ENCODE peak calls at places on chromosomes 6 and 20, in four cellular contexts. One of them, this sample, is unnamed.

GRCh38 chr6:6689413-6690143 is 101.1 kb downstream of the LY86 start:
- DNase-seq in astrocyte: peak
- DNase-seq in substantia nigra: no peak
- DNase-seq in GM23248: peak
- DNase-seq in this sample: no peak

GRCh38 chr6:150981095-150981494 is 115.6 kb downstream of the MTHFD1L start:
- DNase-seq in astrocyte: no peak
- DNase-seq in substantia nigra: no peak
- DNase-seq in GM23248: no peak
- DNase-seq in this sample: no peak

GRCh38 chr6:3444276-3445088 is 12.4 kb downstream of the SLC22A23 start:
- DNase-seq in astrocyte: no peak
- DNase-seq in substantia nigra: no peak
- DNase-seq in GM23248: no peak
- DNase-seq in this sample: no peak

GRCh38 chr6:157946865-157947532 is 34.7 kb upstream of the SYNJ2 start:
- DNase-seq in astrocyte: no peak
- DNase-seq in GM23248: peak
- DNase-seq in substantia nigra: peak
- DNase-seq in this sample: no peak

GRCh38 chr20:43844778-43845614 is 69.7 kb upstream of the TOX2 start:
- DNase-seq in substantia nigra: no peak
- DNase-seq in GM23248: peak
- DNase-seq in astrocyte: peak
- DNase-seq in this sample: no peak

GRCh38 chr6:35140991-35141720 is at the start of gene TCP11:
- DNase-seq in substantia nigra: no peak
- DNase-seq in astrocyte: no peak
- DNase-seq in GM23248: peak
- DNase-seq in this sample: no peak

GRCh38 chr6:169529931-169530761 is 171.7 kb downstream of the WDR27 start:
- DNase-seq in astrocyte: peak
- DNase-seq in substantia nigra: no peak
- DNase-seq in GM23248: peak
- DNase-seq in this sample: no peak

GRCh38 chr6:16684896-16685554 is 76.2 kb downstream of the ATXN1 start:
- DNase-seq in GM23248: peak
- DNase-seq in astrocyte: peak
- DNase-seq in substantia nigra: no peak
- DNase-seq in this sample: peak

GRCh38 chr6:168158280-168158979 is 79.4 kb upstream of the FRMD1 start:
- DNase-seq in astrocyte: no peak
- DNase-seq in substantia nigra: no peak
- DNase-seq in GM23248: peak
- DNase-seq in this sample: no peak

GRCh38 chr20:47720636-47721427 is 64.4 kb downstream of the SULF2 start:
- DNase-seq in astrocyte: peak
- DNase-seq in GM23248: no peak
- DNase-seq in substantia nigra: no peak
- DNase-seq in this sample: no peak

GRCh38 chr6:40492126-40492525 is 95.0 kb downstream of the LRFN2 start:
- DNase-seq in GM23248: no peak
- DNase-seq in substantia nigra: no peak
- DNase-seq in astrocyte: no peak
- DNase-seq in this sample: no peak

GRCh38 chr20:45872626-45873025 is 8.4 kb upstream of the ZSWIM1 start:
- DNase-seq in substantia nigra: no peak
- DNase-seq in astrocyte: no peak
- DNase-seq in GM23248: no peak
- DNase-seq in this sample: no peak

GRCh38 chr6:136076496-136076895 is 173.6 kb downstream of the MTFR2 start:
- DNase-seq in substantia nigra: no peak
- DNase-seq in astrocyte: peak
- DNase-seq in GM23248: peak
- DNase-seq in this sample: no peak

GRCh38 chr20:37265152-37265551 is 3.5 kb upstream of the GHRH start:
- DNase-seq in GM23248: no peak
- DNase-seq in astrocyte: no peak
- DNase-seq in substantia nigra: no peak
- DNase-seq in this sample: no peak

GRCh38 chr6:71239694-71240093 is 48.9 kb upstream of the OGFRL1 start:
- DNase-seq in GM23248: no peak
- DNase-seq in substantia nigra: no peak
- DNase-seq in astrocyte: no peak
- DNase-seq in this sample: no peak

GRCh38 chr6:152002306-152002705 is 194.8 kb downstream of the ESR1 start:
- DNase-seq in substantia nigra: no peak
- DNase-seq in GM23248: no peak
- DNase-seq in astrocyte: no peak
- DNase-seq in this sample: no peak

GRCh38 chr20:59145926-59146800 is 17.5 kb upstream of the ZNF831 start:
- DNase-seq in substantia nigra: no peak
- DNase-seq in GM23248: no peak
- DNase-seq in astrocyte: no peak
- DNase-seq in this sample: no peak

GRCh38 chr20:32508775-32509119 is 76.4 kb downstream of the NOL4L start:
- DNase-seq in GM23248: no peak
- DNase-seq in astrocyte: no peak
- DNase-seq in substantia nigra: no peak
- DNase-seq in this sample: no peak
- H3K27ac ChIP-seq in GM23248: no peak
- H3K27ac ChIP-seq in astrocyte: no peak
- H3K27ac ChIP-seq in substantia nigra: no peak
- H3K27ac ChIP-seq in this sample: no peak

GRCh38 chr6:18488004-18488403 is 100.9 kb downstream of the RNF144B start:
- DNase-seq in astrocyte: peak
- DNase-seq in GM23248: peak
- DNase-seq in substantia nigra: no peak
- DNase-seq in this sample: no peak
- H3K27ac ChIP-seq in astrocyte: peak
- H3K27ac ChIP-seq in GM23248: no peak
- H3K27ac ChIP-seq in substantia nigra: no peak
- H3K27ac ChIP-seq in this sample: no peak

DNA sequence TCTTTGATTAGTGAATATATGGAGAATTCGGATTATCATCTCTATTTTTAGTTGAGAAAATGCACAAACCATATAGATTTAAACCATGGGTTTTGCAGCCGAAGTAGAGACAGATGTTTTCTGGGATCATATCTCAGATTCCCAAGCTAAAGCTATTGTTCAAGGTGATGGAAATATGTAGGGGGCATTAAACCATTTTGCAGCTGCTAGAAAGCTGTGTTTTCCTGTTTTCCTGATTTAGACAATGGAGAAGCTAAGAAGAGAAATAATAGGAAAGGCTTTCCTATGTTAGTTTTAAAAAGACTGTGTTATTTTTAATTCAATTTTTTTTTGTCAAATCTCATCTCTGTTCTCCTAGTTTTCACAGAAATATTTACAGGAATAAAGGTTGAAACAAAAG is 6.2 kb downstream of the CD93 start:
- DNase-seq in substantia nigra: no peak
- DNase-seq in astrocyte: no peak
- DNase-seq in GM23248: no peak
- DNase-seq in this sample: no peak
- H3K27ac ChIP-seq in substantia nigra: no peak
- H3K27ac ChIP-seq in astrocyte: no peak
- H3K27ac ChIP-seq in GM23248: no peak
- H3K27ac ChIP-seq in this sample: no peak

GRCh38 chr6:53090576-53090975 is 25.4 kb downstream of the FBXO9 start:
- DNase-seq in substantia nigra: no peak
- DNase-seq in GM23248: peak
- DNase-seq in astrocyte: peak
- DNase-seq in this sample: no peak

GRCh38 chr6:53100561-53100960 is 35.4 kb downstream of the FBXO9 start:
- DNase-seq in astrocyte: no peak
- DNase-seq in GM23248: no peak
- DNase-seq in substantia nigra: no peak
- DNase-seq in this sample: no peak

GRCh38 chr6:53089948-53090347 is 24.7 kb downstream of the FBXO9 start:
- DNase-seq in GM23248: no peak
- DNase-seq in substantia nigra: no peak
- DNase-seq in astrocyte: no peak
- DNase-seq in this sample: no peak

GRCh38 chr6:53095716-53096115 is 30.5 kb downstream of the FBXO9 start:
- DNase-seq in substantia nigra: no peak
- DNase-seq in astrocyte: peak
- DNase-seq in GM23248: peak
- DNase-seq in this sample: no peak

GRCh38 chr6:53095270-53095669 is 30.1 kb downstream of the FBXO9 start:
- DNase-seq in GM23248: no peak
- DNase-seq in substantia nigra: no peak
- DNase-seq in astrocyte: no peak
- DNase-seq in this sample: no peak
- H3K27ac ChIP-seq in GM23248: no peak
- H3K27ac ChIP-seq in substantia nigra: no peak
- H3K27ac ChIP-seq in astrocyte: no peak
- H3K27ac ChIP-seq in this sample: no peak

GRCh38 chr6:144148891-144149290 is 1.4 kb upstream of the STX11 start:
- DNase-seq in astrocyte: no peak
- DNase-seq in substantia nigra: no peak
- DNase-seq in GM23248: peak
- DNase-seq in this sample: no peak

GRCh38 chr6:144149894-144150672 is at the start of gene STX11:
- DNase-seq in astrocyte: peak
- DNase-seq in substantia nigra: peak
- DNase-seq in GM23248: peak
- DNase-seq in this sample: no peak

GRCh38 chr6:144150673-144151009 is 324 bp downstream of the STX11 start:
- DNase-seq in GM23248: peak
- DNase-seq in substantia nigra: no peak
- DNase-seq in astrocyte: no peak
- DNase-seq in this sample: no peak

GRCh38 chr6:144151010-144151727 is 852 bp downstream of the STX11 start:
- DNase-seq in substantia nigra: peak
- DNase-seq in astrocyte: no peak
- DNase-seq in GM23248: peak
- DNase-seq in this sample: no peak

GRCh38 chr6:144149558-144149893 is 791 bp upstream of the STX11 start:
- DNase-seq in astrocyte: no peak
- DNase-seq in substantia nigra: no peak
- DNase-seq in GM23248: no peak
- DNase-seq in this sample: no peak
- H3K27ac ChIP-seq in astrocyte: no peak
- H3K27ac ChIP-seq in substantia nigra: no peak
- H3K27ac ChIP-seq in GM23248: no peak
- H3K27ac ChIP-seq in this sample: no peak

GRCh38 chr6:54698974-54699373 is 147.6 kb upstream of the FAM83B start:
- DNase-seq in astrocyte: no peak
- DNase-seq in substantia nigra: no peak
- DNase-seq in GM23248: no peak
- DNase-seq in this sample: no peak

GRCh38 chr6:54694928-54695532 is 151.5 kb upstream of the FAM83B start:
- DNase-seq in astrocyte: no peak
- DNase-seq in substantia nigra: no peak
- DNase-seq in GM23248: no peak
- DNase-seq in this sample: no peak

GRCh38 chr6:54695815-54696214 is 150.8 kb upstream of the FAM83B start:
- DNase-seq in astrocyte: no peak
- DNase-seq in GM23248: no peak
- DNase-seq in substantia nigra: no peak
- DNase-seq in this sample: no peak

GRCh38 chr6:54700158-54700557 is 146.4 kb upstream of the FAM83B start:
- DNase-seq in GM23248: no peak
- DNase-seq in astrocyte: no peak
- DNase-seq in substantia nigra: no peak
- DNase-seq in this sample: no peak

DNA sequence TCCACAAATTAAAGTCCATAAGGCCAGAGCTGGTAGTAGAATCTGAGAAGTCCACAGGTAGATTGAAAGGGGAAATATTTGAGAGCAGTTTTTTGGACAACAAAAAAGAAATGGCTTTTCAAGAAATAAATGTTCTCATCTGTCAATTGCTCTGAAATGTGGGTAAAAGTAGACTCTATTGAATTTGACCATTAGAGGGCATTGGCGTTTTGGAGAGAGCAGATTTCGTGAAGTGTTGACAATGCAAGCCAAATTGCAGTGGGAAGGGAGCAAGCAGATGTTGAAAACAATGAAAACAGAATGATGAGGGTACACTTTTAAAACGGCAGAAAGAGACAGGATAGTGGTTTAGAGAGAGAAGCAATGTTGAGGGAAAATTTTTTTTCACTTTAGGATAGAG is 149.1 kb upstream of the FAM83B start:
- DNase-seq in substantia nigra: no peak
- DNase-seq in GM23248: peak
- DNase-seq in astrocyte: no peak
- DNase-seq in this sample: no peak
- H3K27ac ChIP-seq in substantia nigra: no peak
- H3K27ac ChIP-seq in GM23248: no peak
- H3K27ac ChIP-seq in astrocyte: no peak
- H3K27ac ChIP-seq in this sample: no peak

This sample was measured in caudate nucleus.